ENCODE peak calls at places on chromosomes 5 and 9, in nine cellular contexts. D is neural progenitor cell, F is lung, Z is brain microvascular endothelial cell, L is NCI-H748 treated with DMSO at 0.1 percent for 48 hours, A is ELF-1, K is stomach, U is tibial nerve, P is H54. R is an unnamed sample.

GRCh38 chr9:129069128-129069824 is 11.6 kb upstream of the DOLPP1 start:
- DNase-seq in A (peak), L (no peak), P (no peak), D (no peak), Z (no peak), K (peak), F (peak), U (peak), R (peak)

GRCh38 chr5:96597441-96598020 is 64.6 kb upstream of the CAST start:
- DNase-seq in K (no peak), P (peak), U (no peak), F (no peak), D (no peak), Z (peak), A (no peak), L (no peak), R (no peak)

GRCh38 chr9:125522328-125522725 is 184.7 kb downstream of the MAPKAP1 start:
- DNase-seq in U (no peak), D (no peak), K (no peak), P (no peak), F (peak), A (no peak), L (no peak), Z (peak), R (peak)

GRCh38 chr5:146825033-146825432 is 53.5 kb downstream of the PPP2R2B start:
- DNase-seq in P (peak), L (no peak), U (no peak), F (no peak), D (peak), Z (peak), A (peak), K (no peak), R (peak)

GRCh38 chr5:167587768-167588167 is 703.7 kb upstream of the WWC1 start:
- DNase-seq in A (peak), F (no peak), L (no peak), Z (peak), P (peak), D (peak), K (no peak), U (no peak), R (peak)

GRCh38 chr5:6220346-6221088 is 157.8 kb downstream of the MED10 start:
- DNase-seq in D (peak), F (no peak), Z (no peak), K (no peak), U (no peak), P (no peak), L (no peak), A (peak), R (no peak)

GRCh38 chr9:69027355-69028097 is 8.0 kb upstream of the FXN start:
- DNase-seq in P (peak), L (peak), F (no peak), Z (peak), D (peak), A (peak), U (peak), K (no peak), R (peak)

GRCh38 chr9:111720170-111720569 is 58.8 kb downstream of the GNG10 start:
- DNase-seq in U (no peak), D (no peak), K (no peak), A (no peak), F (no peak), P (no peak), L (no peak), Z (no peak), R (no peak)

GRCh38 chr5:141672856-141673813 is 8.9 kb downstream of the ARAP3 start:
- DNase-seq in F (no peak), P (no peak), L (no peak), K (no peak), U (no peak), A (peak), Z (no peak), D (peak), R (peak)

GRCh38 chr5:135823799-135824366 is 10.6 kb upstream of the SLC25A48 start:
- DNase-seq in L (no peak), Z (no peak), A (no peak), U (no peak), D (no peak), K (no peak), P (no peak), F (no peak), R (no peak)